ENCODE peak calls at places on chromosome 3, in ten cellular contexts. Z is GM23248; P is left ventricle myocardium inferior; W is activated naive CD4-positive, alpha-beta T cell treated with anti-CD3 and anti-CD28 coated beads for 36 hours; F is activated CD8-positive, alpha-beta memory T cell treated with anti-CD3 and anti-CD28 coated beads, Interleukin-2, amount 10 ng/mL, durations not matched to agents 7 days and 5 days; M is ACHN; N is stimulated activated CD8-positive, alpha-beta memory T cell treated with anti-CD3 and anti-CD28 coated beads, Interleukin-7, amount 100 ng/mL, for 1 hour; L is head of caudate nucleus; C is left lobe of liver; J is posterior cingulate gyrus. R is an unnamed sample.
A peak's percentile ranks its signal among the peaks of the same experiment; 100 is the strongest.

GRCh38 chr3:177340243-177340830 is 143.1 kb upstream of the TBL1XR1 start:
- DNase-seq in C (no peak), F (no peak), N (no peak), M (no peak), P (no peak), J (no peak), Z (no peak), W (no peak), L (no peak), R (no peak)

GRCh38 chr3:128289534-128289933 is 136.3 kb downstream of the EEFSEC start:
- DNase-seq in C (no peak), N (no peak), Z (no peak), W (no peak), J (no peak), F (no peak), L (no peak), P (no peak), M (no peak), R (no peak)

GRCh38 chr3:52119056-52119455 is 35.2 kb downstream of the POC1A start:
- DNase-seq in J (peak; percentile 52), M (no peak), W (no peak), N (no peak), Z (no peak), L (no peak), C (no peak), P (no peak), F (no peak), R (peak; percentile 27)

GRCh38 chr3:186622651-186623310 is 9.9 kb downstream of the AHSG start:
- DNase-seq in Z (no peak), P (no peak), N (no peak), F (no peak), J (no peak), M (no peak), L (no peak), W (no peak), C (no peak), R (no peak)

GRCh38 chr3:31704651-31705179 is 172.0 kb downstream of the STT3B start:
- DNase-seq in Z (peak; percentile 83), M (peak; percentile 64), N (no peak), P (no peak), W (peak; percentile 74), L (no peak), C (no peak), F (no peak), J (no peak), R (peak; percentile 50)

GRCh38 chr3:104273046-104273649 is 1093.6 kb upstream of the ALCAM start:
- DNase-seq in F (no peak), M (peak; percentile 57), N (no peak), C (no peak), L (no peak), J (no peak), Z (peak; percentile 60), W (no peak), P (no peak), R (no peak)

GRCh38 chr3:146374146-146374545 is 95.2 kb downstream of the PLSCR2 start:
- DNase-seq in J (no peak), N (no peak), P (no peak), Z (peak; percentile 28), L (no peak), W (no peak), M (no peak), C (no peak), F (no peak), R (no peak)

GRCh38 chr3:138187296-138188012 is at the start of gene ARMC8:
- DNase-seq in M (peak; percentile 37), J (peak; percentile 46), W (peak; percentile 35), F (no peak), P (peak; percentile 63), Z (peak; percentile 88), N (no peak), L (peak; percentile 52), C (no peak), R (peak; percentile 62)

GRCh38 chr3:157836022-157836421 is 270.2 kb downstream of the SHOX2 start:
- DNase-seq in L (no peak), W (no peak), M (no peak), J (no peak), P (no peak), N (no peak), F (no peak), C (no peak), Z (peak; percentile 8), R (no peak)

GRCh38 chr3:36763850-36764703 is at the start of gene DCLK3:
- DNase-seq in F (no peak), L (peak; percentile 69), J (peak; percentile 19), M (no peak), W (peak; percentile 32), C (no peak), Z (peak; percentile 19), P (no peak), N (no peak), R (peak; percentile 18)

GRCh38 chr3:156317457-156317856 is 197.1 kb downstream of the KCNAB1 start:
- DNase-seq in J (no peak), F (no peak), P (no peak), L (no peak), M (peak; percentile 27), C (no peak), Z (peak; percentile 68), W (no peak), N (no peak), R (no peak)

GRCh38 chr3:112815981-112816380 is 30.7 kb downstream of the CD200R1L start:
- DNase-seq in C (no peak), J (no peak), W (no peak), L (no peak), P (no peak), Z (peak; percentile 45), M (no peak), F (no peak), N (no peak), R (no peak)